ENCODE peak calls at places on chromosomes 6 and 20, in five cellular contexts. One of them, this sample, is unnamed.
A peak's percentile ranks its signal among the peaks of the same experiment; 100 is the strongest.

GRCh38 chr20:56017560-56017959 is 12.2 kb upstream of the CBLN4 start:
- DNase-seq in GM12878: no peak
- DNase-seq in transverse colon: no peak
- DNase-seq in stomach: no peak
- DNase-seq in HepG2: no peak
- DNase-seq in this sample: no peak

GRCh38 chr20:51450221-51450712 is 92.3 kb downstream of the NFATC2 start:
- DNase-seq in GM12878: no peak
- DNase-seq in transverse colon: no peak
- DNase-seq in stomach: no peak
- DNase-seq in HepG2: no peak
- DNase-seq in this sample: no peak

GRCh38 chr20:645318-646106 is 7.5 kb downstream of the SRXN1 start:
- DNase-seq in HepG2: peak; percentile 90
- DNase-seq in GM12878: peak; percentile 25
- DNase-seq in transverse colon: peak; percentile 74
- DNase-seq in stomach: peak; percentile 71
- DNase-seq in this sample: no peak

GRCh38 chr6:92339891-92340290 is 1079.5 kb downstream of the EPHA7 start:
- DNase-seq in transverse colon: no peak
- DNase-seq in HepG2: no peak
- DNase-seq in stomach: no peak
- DNase-seq in GM12878: no peak
- DNase-seq in this sample: no peak

GRCh38 chr6:153411249-153411648 is 280.2 kb upstream of the RGS17 start:
- DNase-seq in HepG2: no peak
- DNase-seq in GM12878: no peak
- DNase-seq in transverse colon: no peak
- DNase-seq in stomach: no peak
- DNase-seq in this sample: no peak

GRCh38 chr6:24589334-24589733 is 56.7 kb downstream of the KIAA0319 start:
- DNase-seq in GM12878: no peak
- DNase-seq in HepG2: no peak
- DNase-seq in transverse colon: no peak
- DNase-seq in stomach: no peak
- DNase-seq in this sample: no peak

GRCh38 chr20:19701449-19701848 is 56.6 kb upstream of the RIN2 start:
- DNase-seq in transverse colon: no peak
- DNase-seq in GM12878: no peak
- DNase-seq in stomach: no peak
- DNase-seq in HepG2: no peak
- DNase-seq in this sample: no peak

GRCh38 chr6:97697450-97697849 is 414.4 kb upstream of the MMS22L start:
- DNase-seq in GM12878: no peak
- DNase-seq in stomach: no peak
- DNase-seq in HepG2: no peak
- DNase-seq in transverse colon: no peak
- DNase-seq in this sample: no peak

GRCh38 chr20:32167552-32167951 is 40.0 kb downstream of the PLAGL2 start:
- DNase-seq in HepG2: no peak
- DNase-seq in stomach: no peak
- DNase-seq in GM12878: no peak
- DNase-seq in transverse colon: no peak
- DNase-seq in this sample: no peak

GRCh38 chr6:11473008-11473740 is 64.4 kb upstream of the TMEM170B start:
- DNase-seq in GM12878: no peak
- DNase-seq in HepG2: no peak
- DNase-seq in transverse colon: no peak
- DNase-seq in stomach: no peak
- DNase-seq in this sample: no peak
- TF ChIP-seq EP300 in GM12878: no peak
- TF ChIP-seq EP300 in HepG2: no peak
- TF ChIP-seq EP300 in transverse colon: no peak
- TF ChIP-seq EP300 in stomach: no peak
- TF ChIP-seq EP300 in this sample: no peak

GRCh38 chr6:98845201-98846020 is 11.0 kb downstream of the POU3F2 start:
- DNase-seq in HepG2: peak; percentile 40
- DNase-seq in GM12878: peak; percentile 11
- DNase-seq in stomach: peak; percentile 74
- DNase-seq in transverse colon: peak; percentile 70
- DNase-seq in this sample: peak; percentile 93
- H3K4me3 ChIP-seq in HepG2: peak overlapping the region; percentile 16
- H3K4me3 ChIP-seq in GM12878: no peak overlapping the region
- H3K4me3 ChIP-seq in stomach: peak overlapping the region; percentile 14
- H3K4me3 ChIP-seq in transverse colon: no peak overlapping the region
- H3K4me3 ChIP-seq in this sample: peak overlapping the region; percentile 45

DNA sequence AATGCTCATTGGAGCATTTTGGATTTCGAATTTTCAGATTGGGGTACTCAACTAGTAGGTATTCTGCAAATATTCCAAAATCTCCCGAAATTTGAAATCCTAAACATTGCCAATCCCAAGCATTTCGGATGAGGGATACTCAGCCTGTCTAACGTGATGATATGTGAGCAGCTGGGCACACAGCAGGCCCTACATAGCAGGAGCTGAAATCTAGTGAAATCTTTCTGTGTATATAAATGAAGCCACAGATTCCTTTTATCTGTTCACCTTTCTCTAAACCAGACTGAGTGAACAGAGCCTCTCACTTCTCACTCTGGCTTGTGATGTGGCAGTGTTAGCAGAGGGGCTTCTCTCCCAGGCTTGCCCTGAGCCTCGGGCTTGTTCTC is 17.8 kb downstream of the STX16 start:
- DNase-seq in transverse colon: no peak
- DNase-seq in HepG2: no peak
- DNase-seq in stomach: no peak
- DNase-seq in GM12878: no peak
- DNase-seq in this sample: no peak
- TF ChIP-seq POLR2AphosphoS5 in transverse colon: no peak
- TF ChIP-seq POLR2AphosphoS5 in HepG2: no peak
- TF ChIP-seq POLR2AphosphoS5 in stomach: no peak
- TF ChIP-seq POLR2AphosphoS5 in GM12878: no peak
- TF ChIP-seq POLR2AphosphoS5 in this sample: no peak

DNA sequence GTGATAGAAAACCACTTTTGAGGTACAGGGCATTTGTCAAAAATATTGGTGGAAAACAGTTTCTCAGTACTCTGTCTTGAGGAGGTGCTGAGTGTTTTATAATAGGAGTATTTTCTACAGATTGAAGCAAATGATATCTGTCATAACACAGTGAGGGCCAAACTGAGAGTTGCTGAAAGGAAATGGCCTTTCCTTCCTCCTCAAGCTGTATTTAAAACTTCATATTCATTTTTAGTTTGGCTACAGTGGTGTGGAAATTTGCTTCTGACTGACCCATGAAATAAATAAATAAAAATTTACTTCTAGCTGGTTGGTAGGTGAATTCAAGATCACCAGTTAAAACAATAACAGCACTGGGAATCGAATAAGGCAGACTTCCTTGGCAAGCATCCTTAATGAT is 828.5 kb upstream of the CITED2 start:
- DNase-seq in GM12878: no peak
- DNase-seq in HepG2: no peak
- DNase-seq in stomach: no peak
- DNase-seq in transverse colon: no peak
- DNase-seq in this sample: no peak
- TF ChIP-seq EP300 in GM12878: no peak
- TF ChIP-seq EP300 in HepG2: no peak
- TF ChIP-seq EP300 in stomach: no peak
- TF ChIP-seq EP300 in transverse colon: no peak
- TF ChIP-seq EP300 in this sample: no peak

DNA sequence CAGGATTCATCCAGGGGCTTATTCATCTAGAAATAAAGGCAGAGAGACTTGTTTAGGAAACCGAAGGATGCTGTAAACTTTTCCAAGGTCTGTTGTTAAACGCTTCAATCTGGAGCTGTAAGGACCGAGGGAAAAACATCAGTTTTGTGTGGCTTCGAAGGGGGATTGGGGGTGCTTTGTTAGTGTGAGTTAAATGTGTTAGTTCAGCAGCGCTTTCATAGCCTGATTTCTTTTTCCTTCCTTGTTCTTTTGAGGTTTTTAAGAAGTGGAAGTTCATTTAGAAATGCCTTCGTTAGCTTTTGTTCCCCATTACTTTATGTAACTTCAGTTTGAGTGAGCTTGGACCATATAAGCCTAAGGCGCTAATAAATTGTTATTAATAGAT is 1.5 kb downstream of the ANKS1A start:
- DNase-seq in transverse colon: no peak
- DNase-seq in GM12878: no peak
- DNase-seq in stomach: no peak
- DNase-seq in HepG2: no peak
- DNase-seq in this sample: no peak
- H3K4me3 ChIP-seq in transverse colon: peak overlapping the region; percentile 96
- H3K4me3 ChIP-seq in GM12878: peak overlapping the region; percentile 97
- H3K4me3 ChIP-seq in stomach: peak overlapping the region; percentile 90
- H3K4me3 ChIP-seq in HepG2: peak overlapping the region; percentile 94
- H3K4me3 ChIP-seq in this sample: peak overlapping the region; percentile 75

DNA sequence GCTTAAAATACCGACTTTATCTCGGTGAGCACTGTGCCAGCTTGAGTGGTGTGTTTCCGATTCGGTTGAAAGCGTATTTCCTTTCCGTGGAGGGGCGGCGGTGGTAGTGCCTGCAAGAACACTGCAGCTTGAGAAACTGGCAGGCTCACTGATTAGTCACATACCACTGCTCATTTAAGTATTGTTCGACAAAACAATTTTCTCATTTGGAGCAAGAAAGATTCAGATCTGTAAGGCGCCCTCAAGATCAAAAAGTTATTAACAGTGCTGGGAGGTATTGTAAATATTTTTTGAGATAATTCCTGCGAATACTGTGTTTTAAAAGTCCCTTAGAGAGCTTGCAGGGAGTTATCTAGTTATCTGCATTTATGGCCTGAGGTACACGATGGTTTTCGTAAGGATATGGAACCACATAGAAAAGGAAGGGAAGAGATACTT is 1.3 kb downstream of the MAPK14 start:
- DNase-seq in HepG2: peak; percentile 52
- DNase-seq in stomach: peak; percentile 75
- DNase-seq in transverse colon: peak; percentile 70
- DNase-seq in GM12878: no peak
- DNase-seq in this sample: no peak
- TF ChIP-seq POLR2AphosphoS5 in HepG2: no peak
- TF ChIP-seq POLR2AphosphoS5 in stomach: no peak
- TF ChIP-seq POLR2AphosphoS5 in transverse colon: no peak
- TF ChIP-seq POLR2AphosphoS5 in GM12878: no peak
- TF ChIP-seq POLR2AphosphoS5 in this sample: peak; percentile 62

DNA sequence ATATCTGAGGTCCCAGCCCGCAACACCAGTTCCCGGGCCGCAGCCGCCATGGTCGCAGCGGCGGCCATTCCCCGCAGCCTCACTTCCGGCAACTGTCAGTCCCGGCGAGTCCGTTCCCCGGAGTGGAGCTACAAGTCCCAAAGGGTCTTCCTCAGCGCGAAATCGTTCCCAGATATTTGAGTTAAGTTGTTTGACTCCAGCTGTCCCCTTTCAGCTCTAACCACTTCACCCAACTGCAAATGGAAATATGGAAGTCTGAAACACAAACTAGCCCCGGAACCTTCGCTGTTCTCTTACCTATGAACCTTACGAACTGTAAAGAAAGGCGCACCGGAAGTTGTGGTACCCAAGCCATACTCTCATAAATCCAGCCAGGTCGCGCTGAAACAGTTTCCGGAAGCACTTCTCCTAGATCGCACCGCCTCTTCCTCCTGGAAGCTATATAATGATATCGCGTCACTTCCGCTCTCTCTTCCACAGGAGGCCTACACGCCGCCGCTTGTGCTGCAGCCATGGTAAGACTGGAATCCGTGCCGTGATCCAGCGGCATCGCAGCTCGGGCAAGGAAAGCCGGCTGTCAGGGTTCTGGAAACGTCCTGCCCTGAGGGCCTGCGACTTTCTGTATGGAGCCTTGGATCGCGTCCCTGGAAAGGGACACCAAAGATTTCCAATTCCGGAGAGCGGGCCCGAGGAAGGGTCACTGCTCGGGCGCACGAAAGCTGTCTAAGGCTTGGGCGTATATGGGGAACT is at the start of the genes RPS18 and VPS52:
- DNase-seq in HepG2: peak; percentile 100
- DNase-seq in transverse colon: peak; percentile 94
- DNase-seq in stomach: peak; percentile 95
- DNase-seq in GM12878: peak; percentile 96
- DNase-seq in this sample: peak; percentile 99
- TF ChIP-seq EP300 in HepG2: peak; percentile 10
- TF ChIP-seq EP300 in transverse colon: no peak
- TF ChIP-seq EP300 in stomach: no peak
- TF ChIP-seq EP300 in GM12878: peak; percentile 52
- TF ChIP-seq EP300 in this sample: no peak

GRCh38 chr6:52326540-52327364 is 35.2 kb upstream of the PAQR8 start:
- DNase-seq in HepG2: no peak
- DNase-seq in GM12878: no peak
- DNase-seq in transverse colon: no peak
- DNase-seq in stomach: no peak
- DNase-seq in this sample: no peak
- H3K4me3 ChIP-seq in HepG2: peak overlapping the region; percentile 10
- H3K4me3 ChIP-seq in GM12878: no peak overlapping the region
- H3K4me3 ChIP-seq in transverse colon: no peak overlapping the region
- H3K4me3 ChIP-seq in stomach: no peak overlapping the region
- H3K4me3 ChIP-seq in this sample: no peak overlapping the region

DNA sequence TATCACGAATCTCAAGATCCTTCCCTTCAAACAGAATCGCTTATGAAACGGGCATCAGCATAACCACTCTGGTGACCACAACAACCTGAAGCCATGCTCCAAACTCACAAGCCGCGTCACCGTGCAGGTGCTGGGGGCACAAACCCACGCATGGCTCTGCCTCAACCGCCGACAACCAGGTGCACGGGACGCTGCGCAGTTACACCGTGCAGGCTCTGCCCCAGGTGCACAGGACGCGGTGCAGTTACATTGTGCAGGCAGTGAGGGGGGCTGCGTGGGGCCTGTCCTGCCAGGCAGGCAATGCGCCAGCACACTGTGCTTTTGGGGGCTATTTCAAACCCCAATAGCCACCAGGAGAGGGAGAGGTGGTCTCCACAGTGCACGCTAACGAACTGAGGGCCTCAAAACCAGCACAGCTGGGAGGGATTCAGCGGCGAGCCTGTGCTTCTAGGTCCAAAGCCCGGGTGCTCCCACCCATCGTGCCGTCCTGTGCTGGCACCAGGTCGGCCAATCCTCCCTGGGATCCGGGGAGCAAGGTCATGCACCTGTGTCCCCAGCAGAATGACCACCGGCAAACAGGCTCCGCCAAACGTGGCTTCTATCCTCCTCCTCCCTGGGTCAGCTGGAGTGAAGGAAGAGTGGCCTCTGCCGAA is 35.8 kb downstream of the ZBTB46 start:
- DNase-seq in transverse colon: no peak
- DNase-seq in HepG2: no peak
- DNase-seq in stomach: no peak
- DNase-seq in GM12878: no peak
- DNase-seq in this sample: no peak
- TF ChIP-seq POLR2AphosphoS5 in transverse colon: no peak
- TF ChIP-seq POLR2AphosphoS5 in HepG2: no peak
- TF ChIP-seq POLR2AphosphoS5 in stomach: no peak
- TF ChIP-seq POLR2AphosphoS5 in GM12878: no peak
- TF ChIP-seq POLR2AphosphoS5 in this sample: no peak

This sample was measured in esophagus muscularis mucosa.